ENCODE peak calls at places on chromosomes 7 and 10, in seven cellular contexts. G is SJSA1, H is left ventricle myocardium inferior, A is HCT116, T is colonic mucosa, B is IMR-90, N is AG04450. M is an unnamed sample. For H3K27me3, the result is how much of the 10 kb centered on the place peaks cover.

GRCh38 chr10:13891542-13892431 is 305.0 kb downstream of the PRPF18 start:
- DNase-seq in G (no peak), H (peak), A (no peak), T (no peak), B (no peak), N (no peak), M (peak)

GRCh38 chr10:15742831-15743230 is 23.1 kb upstream of the ITGA8 start:
- DNase-seq in G (peak), H (no peak), A (no peak), T (no peak), B (no peak), N (no peak), M (no peak)

GRCh38 chr10:5888843-5889623 is 660 bp downstream of the ANKRD16 start:
- DNase-seq in G (peak), H (peak), A (no peak), T (peak), B (no peak), N (no peak), M (peak)

GRCh38 chr7:106058925-106059324 is 53.2 kb downstream of the SYPL1 start:
- DNase-seq in G (no peak), H (no peak), A (no peak), T (no peak), B (no peak), N (no peak), M (no peak)

GRCh38 chr7:40015790-40016296 is 65.8 kb downstream of the CDK13 start:
- DNase-seq in G (no peak), H (no peak), A (no peak), T (peak), B (peak), N (no peak), M (no peak)

GRCh38 chr7:24455813-24456525 is 117.3 kb upstream of the PALS2 start:
- DNase-seq in G (no peak), H (no peak), A (no peak), T (no peak), B (no peak), N (no peak), M (no peak)

GRCh38 chr7:6637544-6638229 is 569 bp downstream of the ZNF316 start:
- DNase-seq in G (peak), H (no peak), A (no peak), T (peak), B (peak), N (no peak), M (peak)

GRCh38 chr10:123318516-123318915 is 164.3 kb downstream of the BUB3 start:
- DNase-seq in G (no peak), H (no peak), A (no peak), T (no peak), B (no peak), N (no peak), M (no peak)

GRCh38 chr10:46092523-46093195 is 46.6 kb upstream of the MSMB start:
- DNase-seq in G (no peak), H (no peak), A (no peak), T (no peak), B (no peak), N (no peak), M (no peak)

GRCh38 chr7:131123991-131124629 is 203.6 kb upstream of the MKLN1 start:
- DNase-seq in G (no peak), H (no peak), A (no peak), T (no peak), B (no peak), N (no peak), M (no peak)

GRCh38 chr7:13874783-13875182 is 114.7 kb downstream of the ETV1 start:
- DNase-seq in G (no peak), H (no peak), A (no peak), T (no peak), B (peak), N (no peak), M (no peak)

GRCh38 chr10:77626266-77626935 is 11.2 kb downstream of the KCNMA1 start:
- DNase-seq in G (no peak), H (no peak), A (no peak), T (no peak), B (no peak), N (no peak), M (no peak)

GRCh38 chr7:41449694-41450093 is 253.2 kb downstream of the INHBA start:
- DNase-seq in G (no peak), H (no peak), A (no peak), T (no peak), B (no peak), N (no peak), M (no peak)

GRCh38 chr7:32047075-32047474 is 23.1 kb downstream of the PDE1C start:
- DNase-seq in G (no peak), H (no peak), A (no peak), T (no peak), B (no peak), N (no peak), M (no peak)

GRCh38 chr10:78944658-78945333 is 124.0 kb upstream of the ZMIZ1 start:
- DNase-seq in G (peak), H (peak), A (no peak), T (peak), B (peak), N (peak), M (no peak)

GRCh38 chr10:32985781-32986350 is 27.8 kb upstream of the ITGB1 start:
- DNase-seq in G (peak), H (no peak), A (no peak), T (no peak), B (peak), N (no peak), M (no peak)

GRCh38 chr10:930415-931325 is 835 bp downstream of the LARP4B start:
- DNase-seq in G (peak), H (peak), A (no peak), T (peak), B (peak), N (no peak), M (peak)

GRCh38 chr7:75776295-75776971 is 4.4 kb upstream of the CCL26 start:
- DNase-seq in G (peak), H (no peak), A (no peak), T (no peak), B (peak), N (peak), M (no peak)

GRCh38 chr7:123022576-123022975 is 27.1 kb upstream of the TAS2R16 start:
- DNase-seq in G (no peak), H (no peak), A (no peak), T (no peak), B (no peak), N (no peak), M (no peak)

GRCh38 chr7:28748934-28749584 is 209.1 kb downstream of the TRIL start:
- DNase-seq in G (peak), H (no peak), A (peak), T (peak), B (peak), N (no peak), M (no peak)

GRCh38 chr7:94352854-94353253 is 41.8 kb upstream of the COL1A2 start:
- DNase-seq in G (no peak), H (no peak), A (no peak), T (no peak), B (no peak), N (no peak), M (no peak)

GRCh38 chr7:112869111-112869774 is 79.0 kb upstream of the TMEM168 start:
- DNase-seq in G (peak), H (no peak), A (peak), T (peak), B (peak), N (peak), M (peak)

GRCh38 chr7:25643770-25644394 is 415.6 kb upstream of the NPVF start:
- DNase-seq in G (no peak), H (no peak), A (no peak), T (no peak), B (no peak), N (no peak), M (no peak)

GRCh38 chr7:30837581-30837980 is 66.4 kb downstream of the MINDY4 start:
- DNase-seq in G (no peak), H (no peak), A (no peak), T (no peak), B (no peak), N (no peak), M (no peak)

GRCh38 chr10:48652344-48652743 is 32.3 kb upstream of the WDFY4 start:
- DNase-seq in G (no peak), H (no peak), A (no peak), T (no peak), B (no peak), N (no peak), M (no peak)

GRCh38 chr7:134188311-134188710 is 61.2 kb downstream of the LRGUK start:
- DNase-seq in G (no peak), H (no peak), A (no peak), T (no peak), B (no peak), N (no peak), M (no peak)

GRCh38 chr10:87861566-87861952 is 1.8 kb downstream of the KLLN start:
- DNase-seq in G (no peak), H (peak), A (no peak), T (peak), B (peak), N (peak), M (no peak)

GRCh38 chr10:113933894-113934532 is 79.6 kb downstream of the NHLRC2 start:
- DNase-seq in G (no peak), H (no peak), A (no peak), T (no peak), B (no peak), N (no peak), M (no peak)

GRCh38 chr7:78497730-78498129 is 699.2 kb downstream of the PHTF2 start:
- DNase-seq in G (no peak), H (no peak), A (no peak), T (no peak), B (no peak), N (no peak), M (no peak)

GRCh38 chr7:28919510-28919909 is 38.6 kb downstream of the TRIL start:
- DNase-seq in G (no peak), H (no peak), A (no peak), T (no peak), B (peak), N (no peak), M (no peak)

GRCh38 chr7:23712368-23713284 is 2.6 kb downstream of the STK31 start:
- DNase-seq in G (peak), H (no peak), A (peak), T (no peak), B (peak), N (peak), M (no peak)

GRCh38 chr7:38127216-38128207 is 50.5 kb upstream of the STARD3NL start:
- DNase-seq in G (no peak), H (no peak), A (no peak), T (no peak), B (no peak), N (no peak), M (no peak)

GRCh38 chr7:50632561-50633413 is 67.6 kb upstream of the DDC start:
- DNase-seq in G (peak), H (no peak), A (peak), T (peak), B (peak), N (no peak), M (peak)

GRCh38 chr10:114195079-114195478 is 15.9 kb downstream of the TDRD1 start:
- DNase-seq in G (no peak), H (no peak), A (no peak), T (no peak), B (no peak), N (no peak), M (no peak)

GRCh38 chr7:156056548-156056947 is 244.3 kb upstream of the SHH start:
- DNase-seq in G (no peak), H (no peak), A (no peak), T (no peak), B (no peak), N (no peak), M (no peak)

GRCh38 chr7:114949227-114949626 is 27.3 kb downstream of the MDFIC start:
- DNase-seq in G (peak), H (no peak), A (no peak), T (no peak), B (no peak), N (no peak), M (no peak)

GRCh38 chr10:5678397-5678983 is 6.1 kb upstream of the TASOR2 start:
- DNase-seq in G (no peak), H (no peak), A (no peak), T (no peak), B (no peak), N (no peak), M (no peak)

GRCh38 chr10:3924344-3924743 is 139.3 kb upstream of the KLF6 start:
- DNase-seq in G (peak), H (no peak), A (no peak), T (no peak), B (peak), N (peak), M (no peak)

GRCh38 chr7:100952641-100953040 is 3.3 kb downstream of the MUC3A start:
- DNase-seq in G (no peak), H (no peak), A (no peak), T (no peak), B (no peak), N (no peak), M (no peak)

GRCh38 chr7:100951888-100952560 is 2.7 kb downstream of the MUC3A start:
- DNase-seq in G (no peak), H (no peak), A (no peak), T (no peak), B (no peak), N (no peak), M (no peak)

GRCh38 chr7:100949931-100950443 is 653 bp downstream of the MUC3A start:
- DNase-seq in G (no peak), H (no peak), A (no peak), T (no peak), B (no peak), N (no peak), M (no peak)

GRCh38 chr7:100949227-100949930 is at the start of gene MUC3A:
- DNase-seq in G (no peak), H (no peak), A (no peak), T (peak), B (no peak), N (no peak), M (no peak)

GRCh38 chr7:100951172-100951571 is 1.8 kb downstream of the MUC3A start:
- DNase-seq in G (no peak), H (no peak), A (no peak), T (no peak), B (no peak), N (no peak), M (no peak)
- H3K27me3 ChIP-seq in G (under half), H (half or more), A (under half), T (under half), B (under half), N (under half), M (half or more)

GRCh38 chr10:72218329-72218728 is 2.3 kb upstream of the ASCC1 start:
- DNase-seq in G (no peak), H (no peak), A (no peak), T (no peak), B (no peak), N (no peak), M (no peak)

GRCh38 chr10:72220637-72221036 is 4.6 kb upstream of the ASCC1 start:
- DNase-seq in G (no peak), H (no peak), A (no peak), T (no peak), B (no peak), N (no peak), M (no peak)

GRCh38 chr10:72218756-72219155 is 2.7 kb upstream of the ASCC1 start:
- DNase-seq in G (no peak), H (no peak), A (no peak), T (no peak), B (no peak), N (no peak), M (no peak)

GRCh38 chr10:72219229-72219814 is 3.2 kb upstream of the ASCC1 start:
- DNase-seq in G (no peak), H (no peak), A (no peak), T (no peak), B (no peak), N (no peak), M (no peak)

GRCh38 chr10:72215611-72216549 is at the start of the genes ANAPC16 and ASCC1:
- DNase-seq in G (peak), H (peak), A (peak), T (peak), B (peak), N (peak), M (peak)
- H3K27me3 ChIP-seq in G (under half), H (under half), A (under half), T (under half), B (under half), N (under half), M (under half)

GRCh38 chr7:157087646-157088045 is 51.1 kb upstream of the UBE3C start:
- DNase-seq in G (no peak), H (no peak), A (no peak), T (no peak), B (no peak), N (no peak), M (no peak)
- H3K27me3 ChIP-seq in G (under half), H (half or more), A (under half), T (under half), B (under half), N (under half), M (under half)

DNA sequence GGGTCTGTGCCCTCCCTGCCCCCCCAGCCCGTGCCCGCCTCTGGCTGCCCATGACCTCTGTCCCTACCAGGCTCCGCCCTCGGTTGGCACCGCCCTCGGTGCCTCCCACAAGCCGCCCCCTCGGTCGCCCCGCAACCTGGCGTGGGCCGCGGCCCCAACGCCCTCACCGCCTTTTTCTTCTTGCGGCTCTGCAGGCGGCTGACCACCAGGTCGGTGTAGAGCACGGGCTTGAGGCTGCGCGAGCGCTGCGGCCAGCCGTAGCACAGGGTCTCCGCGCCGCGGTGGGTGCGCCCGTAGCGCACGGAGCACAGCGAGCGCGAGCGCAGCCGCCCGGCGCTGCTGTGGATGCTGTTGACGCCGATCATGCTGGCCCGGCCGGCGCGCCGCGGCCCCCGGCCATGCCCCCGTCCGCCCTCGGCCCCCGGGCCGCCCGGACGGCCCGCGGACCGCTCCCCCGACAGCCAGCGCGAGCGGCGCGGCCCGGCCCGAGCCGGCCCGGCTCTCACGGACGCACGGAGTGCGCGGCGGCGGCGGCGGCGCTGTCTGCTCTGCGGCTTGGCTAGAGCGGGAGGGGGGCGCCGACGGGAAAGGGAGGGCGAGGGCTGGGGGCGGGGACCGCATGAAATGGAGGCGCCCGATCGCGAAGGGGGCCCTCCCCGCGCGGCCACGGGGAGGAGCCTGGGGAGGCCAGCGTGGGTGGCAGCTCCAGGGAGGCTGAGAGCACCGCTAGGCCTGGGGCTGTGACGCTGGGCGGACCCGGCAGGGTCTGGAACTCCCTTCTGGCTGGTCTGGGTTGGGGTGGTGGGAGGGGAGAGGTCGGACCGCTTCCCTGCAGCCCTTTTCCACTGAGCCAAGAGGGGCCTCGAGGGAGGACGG is 9.6 kb downstream of the PSD start:
- DNase-seq in G (no peak), H (no peak), A (no peak), T (no peak), B (peak), N (no peak), M (no peak)
- H3K27me3 ChIP-seq in G (half or more), H (half or more), A (under half), T (under half), B (under half), N (under half), M (under half)

DNA sequence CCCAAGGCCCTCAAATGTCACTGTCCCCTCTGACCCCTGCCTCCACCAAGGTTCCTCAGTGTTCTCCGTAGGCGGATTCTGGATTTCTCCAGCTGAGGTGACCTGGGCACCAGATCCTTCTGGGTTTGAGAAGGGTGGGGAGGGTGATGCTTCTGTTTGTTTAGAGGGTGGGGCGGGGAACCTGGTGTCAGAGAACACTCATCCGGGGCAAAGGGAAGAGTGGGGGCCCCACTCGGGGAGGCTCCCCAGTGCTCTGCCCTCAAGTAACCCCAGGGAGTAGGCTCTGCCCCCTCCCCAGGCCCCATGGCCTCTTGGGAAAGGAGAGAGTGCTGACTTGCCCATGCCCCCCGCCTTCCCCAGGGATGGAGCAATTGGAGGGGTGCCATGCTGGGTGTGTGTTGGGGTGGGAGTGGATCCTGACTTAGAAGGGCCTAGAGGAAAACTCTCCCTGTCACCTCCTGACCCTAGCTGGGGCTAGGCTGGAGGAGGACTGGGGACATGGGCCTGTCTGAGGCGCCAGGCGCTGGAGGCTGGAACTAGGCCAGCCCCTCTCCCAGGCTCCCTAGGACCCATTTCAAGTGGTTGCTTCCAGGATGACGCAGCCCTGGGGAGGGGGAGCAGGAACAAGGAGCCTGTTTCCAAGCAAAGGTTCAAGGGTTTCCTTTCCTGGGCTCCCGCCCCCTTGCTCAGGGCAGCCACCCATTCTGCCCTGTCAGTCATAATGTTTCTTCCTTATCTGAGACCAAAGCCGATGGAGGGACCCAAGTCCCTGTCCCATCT is 27.9 kb downstream of the KAZALD1 start:
- DNase-seq in G (no peak), H (no peak), A (no peak), T (peak), B (no peak), N (no peak), M (no peak)
- H3K27me3 ChIP-seq in G (half or more), H (half or more), A (under half), T (under half), B (half or more), N (half or more), M (under half)

GRCh38 chr7:143399151-143399550 is 9.5 kb downstream of the EPHA1 start:
- DNase-seq in G (no peak), H (no peak), A (no peak), T (no peak), B (no peak), N (no peak), M (no peak)

GRCh38 chr7:143399642-143400041 is 9.0 kb downstream of the EPHA1 start:
- DNase-seq in G (no peak), H (no peak), A (no peak), T (no peak), B (no peak), N (no peak), M (no peak)

GRCh38 chr7:143398616-143399015 is 10.0 kb downstream of the EPHA1 start:
- DNase-seq in G (no peak), H (no peak), A (no peak), T (no peak), B (no peak), N (no peak), M (no peak)

GRCh38 chr7:143397710-143398530 is 10.7 kb downstream of the EPHA1 start:
- DNase-seq in G (no peak), H (no peak), A (no peak), T (no peak), B (no peak), N (no peak), M (no peak)

GRCh38 chr7:143401265-143401664 is 7.4 kb downstream of the EPHA1 start:
- DNase-seq in G (no peak), H (no peak), A (no peak), T (no peak), B (no peak), N (no peak), M (no peak)
- H3K27me3 ChIP-seq in G (under half), H (under half), A (under half), T (under half), B (under half), N (under half), M (under half)

GRCh38 chr7:157559596-157560257 is 222.9 kb downstream of the DNAJB6 start:
- DNase-seq in G (no peak), H (no peak), A (no peak), T (no peak), B (no peak), N (no peak), M (no peak)
- H3K27me3 ChIP-seq in G (under half), H (under half), A (under half), T (under half), B (under half), N (under half), M (under half)

M was measured in WERI-Rb-1.